ENCODE peak calls at places on chromosomes 7 and 10, in nine cellular contexts. E is WTC11; T is activated naive CD4-positive, alpha-beta T cell treated with Interleukin-2 at 50 U/mL for 16 hours; D is MCF 10A; X is NCI-H1417; P is fibroblast of mammary gland; Q is stimulated activated CD4-positive, alpha-beta T cell treated with anti-CD3 and anti-CD28 coated beads, Interleukin-4, amount 100 ng/mL, for 48 hours; C is retinal pigment epithelial cell; V is CD4-positive, CD25-positive, alpha-beta regulatory T cell. R is an unnamed sample.

GRCh38 chr10:49331431-49331830 is 32.5 kb downstream of the C10orf71 start:
- DNase-seq in T (no peak), V (no peak), X (no peak), E (no peak), Q (no peak), P (no peak), C (no peak), D (no peak), R (no peak)

GRCh38 chr10:86941991-86942421 is 15.4 kb downstream of the MMRN2 start:
- DNase-seq in D (no peak), Q (no peak), E (peak; percentile 9), V (no peak), P (no peak), C (no peak), T (no peak), X (no peak), R (no peak)

GRCh38 chr10:44425466-44425865 is 40.6 kb upstream of the CXCL12 start:
- DNase-seq in Q (no peak), X (no peak), P (no peak), D (no peak), E (no peak), V (no peak), C (no peak), T (no peak), R (no peak)

GRCh38 chr7:39501358-39501757 is 64.8 kb upstream of the YAE1 start:
- DNase-seq in C (no peak), P (no peak), D (no peak), V (no peak), E (no peak), X (no peak), T (no peak), Q (no peak), R (no peak)

GRCh38 chr10:48713966-48714618 is 29.4 kb downstream of the WDFY4 start:
- DNase-seq in Q (no peak), V (no peak), C (no peak), T (no peak), X (no peak), E (no peak), D (no peak), P (no peak), R (no peak)

GRCh38 chr10:45008524-45009161 is 7.9 kb downstream of the ZNF22 start:
- DNase-seq in P (peak; percentile 91), C (peak; percentile 91), Q (no peak), V (peak; percentile 74), X (peak; percentile 80), D (peak; percentile 89), T (no peak), E (no peak), R (peak; percentile 85)

GRCh38 chr10:114239117-114239993 is at the start of gene VWA2:
- DNase-seq in C (no peak), D (no peak), T (no peak), X (peak; percentile 18), Q (peak; percentile 16), E (peak; percentile 69), P (no peak), V (peak; percentile 17), R (no peak)

GRCh38 chr7:124310934-124311390 is 278.1 kb upstream of the TMEM229A start:
- DNase-seq in E (no peak), P (no peak), V (no peak), X (no peak), C (no peak), T (no peak), D (peak; percentile 10), Q (no peak), R (no peak)

GRCh38 chr10:97371696-97372095 is 29.4 kb downstream of the RRP12 start:
- DNase-seq in V (no peak), P (no peak), Q (no peak), T (no peak), E (no peak), D (no peak), X (no peak), C (no peak), R (no peak)

GRCh38 chr10:69061305-69062161 is 26.4 kb upstream of the SRGN start:
- DNase-seq in C (peak; percentile 98), X (no peak), P (peak; percentile 99), T (peak; percentile 27), D (peak; percentile 95), Q (no peak), E (no peak), V (peak; percentile 70), R (peak; percentile 98)

GRCh38 chr10:70497120-70497545 is 18.6 kb downstream of the PALD1 start:
- DNase-seq in P (no peak), T (no peak), X (no peak), D (no peak), C (no peak), E (no peak), V (no peak), Q (no peak), R (no peak)

GRCh38 chr7:2523941-2524807 is 4.6 kb downstream of the LFNG start:
- DNase-seq in Q (no peak), C (no peak), X (peak; percentile 94), V (peak; percentile 42), E (peak; percentile 50), T (no peak), P (peak; percentile 52), D (peak; percentile 75), R (peak; percentile 34)

GRCh38 chr7:75740846-75741497 is 2.2 kb upstream of the HIP1 start:
- DNase-seq in X (no peak), T (no peak), E (peak; percentile 35), C (no peak), D (no peak), P (no peak), V (no peak), Q (no peak), R (no peak)

GRCh38 chr7:30252885-30253795 is 31.3 kb upstream of the ZNRF2 start:
- DNase-seq in D (peak; percentile 70), Q (no peak), X (peak; percentile 30), E (no peak), V (no peak), T (no peak), C (peak; percentile 44), P (no peak), R (peak; percentile 23)

GRCh38 chr7:100801833-100802568 is 25.3 kb downstream of the EPHB4 start:
- DNase-seq in T (no peak), X (no peak), E (no peak), P (peak; percentile 73), Q (no peak), V (no peak), D (peak; percentile 96), C (peak; percentile 28), R (peak; percentile 85)

GRCh38 chr10:93703066-93703465 is 674 bp upstream of the FRA10AC1 start:
- DNase-seq in P (peak; percentile 7), T (no peak), C (no peak), V (peak; percentile 38), X (peak; percentile 35), Q (no peak), D (no peak), E (no peak), R (peak; percentile 11)

GRCh38 chr10:30810416-30810815 is 180.9 kb upstream of the LYZL2 start:
- DNase-seq in X (no peak), V (no peak), C (no peak), E (no peak), D (no peak), T (no peak), P (no peak), Q (no peak), R (no peak)

GRCh38 chr10:64486149-64486548 is 964.9 kb downstream of the REEP3 start:
- DNase-seq in X (no peak), C (peak; percentile 93), Q (no peak), E (no peak), D (peak; percentile 16), T (no peak), P (peak; percentile 61), V (no peak), R (peak; percentile 39)

GRCh38 chr10:99870051-99870730 is 87.8 kb downstream of the ABCC2 start:
- DNase-seq in Q (peak; percentile 27), P (no peak), V (peak; percentile 81), C (no peak), T (peak; percentile 58), E (no peak), X (no peak), D (no peak), R (no peak)

GRCh38 chr10:48450811-48451466 is 144.5 kb downstream of the MAPK8 start:
- DNase-seq in Q (no peak), C (no peak), E (no peak), D (no peak), X (no peak), T (no peak), P (no peak), V (no peak), R (no peak)

GRCh38 chr10:21934307-21934706 is 69.2 kb downstream of the DNAJC1 start:
- DNase-seq in V (no peak), C (no peak), E (no peak), Q (no peak), X (no peak), T (no peak), D (peak; percentile 19), P (peak; percentile 56), R (no peak)

GRCh38 chr7:117728858-117729257 is 144.4 kb downstream of the CTTNBP2 start:
- DNase-seq in V (no peak), X (no peak), P (peak; percentile 1), C (peak; percentile 24), Q (no peak), D (no peak), E (no peak), T (no peak), R (no peak)

GRCh38 chr7:79272066-79272669 is 181.3 kb downstream of the MAGI2 start:
- DNase-seq in V (peak; percentile 9), P (peak; percentile 67), Q (no peak), X (peak; percentile 70), C (no peak), D (peak; percentile 63), E (no peak), T (no peak), R (peak; percentile 59)

GRCh38 chr7:3879337-3880054 is 578.4 kb downstream of the SDK1 start:
- DNase-seq in T (no peak), V (no peak), P (no peak), E (no peak), D (no peak), Q (no peak), X (peak; percentile 78), C (no peak), R (no peak)

GRCh38 chr7:128017880-128018845 is 13.1 kb downstream of the LRRC4 start:
- DNase-seq in P (no peak), T (no peak), X (no peak), E (no peak), Q (no peak), D (peak; percentile 87), V (no peak), C (no peak), R (no peak)

GRCh38 chr10:102231357-102232318 is 5.5 kb downstream of the ELOVL3 start:
- DNase-seq in V (peak; percentile 65), D (peak; percentile 23), P (no peak), C (no peak), T (peak; percentile 74), E (peak; percentile 89), X (peak; percentile 9), Q (peak; percentile 74), R (no peak)

GRCh38 chr7:786472-787255 is 45.6 kb upstream of the SUN1 start:
- DNase-seq in P (peak; percentile 60), C (no peak), V (peak; percentile 58), D (peak; percentile 71), Q (peak; percentile 73), X (peak; percentile 27), E (peak; percentile 87), T (peak; percentile 72), R (peak; percentile 53)

GRCh38 chr10:13705526-13706169 is 118.9 kb downstream of the PRPF18 start:
- DNase-seq in E (no peak), T (no peak), C (no peak), Q (no peak), X (no peak), P (peak; percentile 53), D (no peak), V (no peak), R (no peak)

GRCh38 chr7:56026538-56026937 is 24.7 kb downstream of the PSPH start:
- DNase-seq in V (no peak), X (no peak), E (no peak), C (no peak), Q (no peak), D (peak; percentile 73), P (no peak), T (no peak), R (no peak)

GRCh38 chr7:114622189-114622588 is 207.6 kb downstream of the FOXP2 start:
- DNase-seq in V (no peak), D (no peak), Q (no peak), T (no peak), X (peak; percentile 85), E (no peak), C (no peak), P (no peak), R (no peak)

GRCh38 chr10:116960066-116960465 is 44.9 kb downstream of the SHTN1 start:
- DNase-seq in C (peak; percentile 45), P (peak; percentile 74), Q (no peak), E (no peak), X (no peak), D (no peak), V (no peak), T (no peak), R (peak; percentile 4)